ENCODE peak calls at places on chromosomes 6 and 20, in seven cellular contexts. One of them, this sample, is unnamed.

GRCh38 chr6:42742116-42742894 is 3.6 kb downstream of the TBCC start:
- DNase-seq in WERI-Rb-1: peak
- DNase-seq in fibroblast of pulmonary artery: peak
- DNase-seq in nucleus accumbens: no peak
- DNase-seq in activated gamma-delta T cell treated with Interleukin-2 at 50 U/mL for 16 hours: no peak
- DNase-seq in GM03348: peak
- DNase-seq in body of pancreas: peak
- DNase-seq in this sample: no peak

GRCh38 chr20:53660078-53660909 is 66.7 kb upstream of the ZNF217 start:
- DNase-seq in body of pancreas: no peak
- DNase-seq in GM03348: peak
- DNase-seq in fibroblast of pulmonary artery: peak
- DNase-seq in nucleus accumbens: no peak
- DNase-seq in activated gamma-delta T cell treated with Interleukin-2 at 50 U/mL for 16 hours: peak
- DNase-seq in WERI-Rb-1: no peak
- DNase-seq in this sample: no peak

GRCh38 chr6:2984738-2985381 is 13.5 kb upstream of the SERPINB6 start:
- DNase-seq in fibroblast of pulmonary artery: no peak
- DNase-seq in WERI-Rb-1: no peak
- DNase-seq in body of pancreas: no peak
- DNase-seq in nucleus accumbens: no peak
- DNase-seq in activated gamma-delta T cell treated with Interleukin-2 at 50 U/mL for 16 hours: no peak
- DNase-seq in GM03348: no peak
- DNase-seq in this sample: no peak

GRCh38 chr6:125888989-125889656 is 67.4 kb upstream of the HINT3 start:
- DNase-seq in body of pancreas: peak
- DNase-seq in WERI-Rb-1: no peak
- DNase-seq in fibroblast of pulmonary artery: peak
- DNase-seq in activated gamma-delta T cell treated with Interleukin-2 at 50 U/mL for 16 hours: no peak
- DNase-seq in nucleus accumbens: no peak
- DNase-seq in GM03348: no peak
- DNase-seq in this sample: no peak

GRCh38 chr6:153129873-153130514 is 1.1 kb downstream of the RGS17 start:
- DNase-seq in body of pancreas: no peak
- DNase-seq in activated gamma-delta T cell treated with Interleukin-2 at 50 U/mL for 16 hours: no peak
- DNase-seq in WERI-Rb-1: peak
- DNase-seq in fibroblast of pulmonary artery: no peak
- DNase-seq in nucleus accumbens: no peak
- DNase-seq in GM03348: peak
- DNase-seq in this sample: no peak

GRCh38 chr6:170473226-170473789 is 79.8 kb downstream of the PSMB1 start:
- DNase-seq in WERI-Rb-1: no peak
- DNase-seq in activated gamma-delta T cell treated with Interleukin-2 at 50 U/mL for 16 hours: no peak
- DNase-seq in GM03348: no peak
- DNase-seq in body of pancreas: no peak
- DNase-seq in fibroblast of pulmonary artery: no peak
- DNase-seq in nucleus accumbens: no peak
- DNase-seq in this sample: no peak

GRCh38 chr6:156699017-156699421 is 78.2 kb upstream of the ARID1B start:
- DNase-seq in GM03348: peak
- DNase-seq in nucleus accumbens: no peak
- DNase-seq in fibroblast of pulmonary artery: peak
- DNase-seq in body of pancreas: no peak
- DNase-seq in activated gamma-delta T cell treated with Interleukin-2 at 50 U/mL for 16 hours: no peak
- DNase-seq in WERI-Rb-1: no peak
- DNase-seq in this sample: no peak

GRCh38 chr6:62775427-62776022 is 435.7 kb upstream of the FKBP1C start:
- DNase-seq in body of pancreas: peak
- DNase-seq in activated gamma-delta T cell treated with Interleukin-2 at 50 U/mL for 16 hours: no peak
- DNase-seq in GM03348: peak
- DNase-seq in WERI-Rb-1: no peak
- DNase-seq in fibroblast of pulmonary artery: peak
- DNase-seq in nucleus accumbens: no peak
- DNase-seq in this sample: no peak

GRCh38 chr6:56944651-56945050 is 10.3 kb upstream of the BEND6 start:
- DNase-seq in body of pancreas: no peak
- DNase-seq in WERI-Rb-1: no peak
- DNase-seq in fibroblast of pulmonary artery: no peak
- DNase-seq in GM03348: no peak
- DNase-seq in activated gamma-delta T cell treated with Interleukin-2 at 50 U/mL for 16 hours: no peak
- DNase-seq in nucleus accumbens: no peak
- DNase-seq in this sample: no peak

GRCh38 chr6:169289257-169289656 is 35.6 kb upstream of the THBS2 start:
- DNase-seq in fibroblast of pulmonary artery: no peak
- DNase-seq in activated gamma-delta T cell treated with Interleukin-2 at 50 U/mL for 16 hours: no peak
- DNase-seq in WERI-Rb-1: no peak
- DNase-seq in body of pancreas: no peak
- DNase-seq in GM03348: no peak
- DNase-seq in nucleus accumbens: no peak
- DNase-seq in this sample: no peak

GRCh38 chr20:35004749-35005462 is 49.2 kb downstream of the MYH7B start:
- DNase-seq in activated gamma-delta T cell treated with Interleukin-2 at 50 U/mL for 16 hours: no peak
- DNase-seq in GM03348: no peak
- DNase-seq in WERI-Rb-1: no peak
- DNase-seq in body of pancreas: no peak
- DNase-seq in fibroblast of pulmonary artery: no peak
- DNase-seq in nucleus accumbens: no peak
- DNase-seq in this sample: no peak

GRCh38 chr6:47405273-47405672 is 72.3 kb upstream of the CD2AP start:
- DNase-seq in nucleus accumbens: no peak
- DNase-seq in body of pancreas: no peak
- DNase-seq in fibroblast of pulmonary artery: no peak
- DNase-seq in GM03348: no peak
- DNase-seq in activated gamma-delta T cell treated with Interleukin-2 at 50 U/mL for 16 hours: no peak
- DNase-seq in WERI-Rb-1: no peak
- DNase-seq in this sample: no peak

GRCh38 chr6:11282245-11282644 is 49.8 kb upstream of the NEDD9 start:
- DNase-seq in nucleus accumbens: no peak
- DNase-seq in WERI-Rb-1: no peak
- DNase-seq in body of pancreas: no peak
- DNase-seq in activated gamma-delta T cell treated with Interleukin-2 at 50 U/mL for 16 hours: no peak
- DNase-seq in fibroblast of pulmonary artery: no peak
- DNase-seq in GM03348: no peak
- DNase-seq in this sample: no peak

GRCh38 chr6:106145741-106146227 is 59.6 kb downstream of the PRDM1 start:
- DNase-seq in activated gamma-delta T cell treated with Interleukin-2 at 50 U/mL for 16 hours: no peak
- DNase-seq in body of pancreas: no peak
- DNase-seq in GM03348: no peak
- DNase-seq in fibroblast of pulmonary artery: no peak
- DNase-seq in nucleus accumbens: no peak
- DNase-seq in WERI-Rb-1: no peak
- DNase-seq in this sample: no peak

GRCh38 chr6:34065470-34066283 is 80.2 kb downstream of the GRM4 start:
- DNase-seq in body of pancreas: no peak
- DNase-seq in WERI-Rb-1: peak
- DNase-seq in fibroblast of pulmonary artery: no peak
- DNase-seq in nucleus accumbens: no peak
- DNase-seq in GM03348: no peak
- DNase-seq in activated gamma-delta T cell treated with Interleukin-2 at 50 U/mL for 16 hours: no peak
- DNase-seq in this sample: no peak

GRCh38 chr6:122020588-122021271 is 378.7 kb upstream of the HSF2 start:
- DNase-seq in fibroblast of pulmonary artery: no peak
- DNase-seq in body of pancreas: no peak
- DNase-seq in activated gamma-delta T cell treated with Interleukin-2 at 50 U/mL for 16 hours: no peak
- DNase-seq in nucleus accumbens: no peak
- DNase-seq in WERI-Rb-1: no peak
- DNase-seq in GM03348: no peak
- DNase-seq in this sample: no peak

GRCh38 chr20:50096237-50096636 is 16.7 kb downstream of the UBE2V1 start:
- DNase-seq in fibroblast of pulmonary artery: no peak
- DNase-seq in activated gamma-delta T cell treated with Interleukin-2 at 50 U/mL for 16 hours: no peak
- DNase-seq in nucleus accumbens: no peak
- DNase-seq in body of pancreas: no peak
- DNase-seq in GM03348: no peak
- DNase-seq in WERI-Rb-1: no peak
- DNase-seq in this sample: no peak

GRCh38 chr6:157468574-157468973 is 87.6 kb downstream of the ZDHHC14 start:
- DNase-seq in nucleus accumbens: no peak
- DNase-seq in GM03348: no peak
- DNase-seq in WERI-Rb-1: no peak
- DNase-seq in activated gamma-delta T cell treated with Interleukin-2 at 50 U/mL for 16 hours: no peak
- DNase-seq in body of pancreas: no peak
- DNase-seq in fibroblast of pulmonary artery: no peak
- DNase-seq in this sample: no peak